ENCODE peak calls at places on chromosomes 6 and 20, in ten cellular contexts. O, E, C, N, M, L, Z, T, V and X are unnamed samples.

GRCh38 chr20:49448917-49449316 is 33.6 kb downstream of the KCNB1 start:
- DNase-seq in O (no peak), E (no peak), C (no peak), N (no peak), M (no peak), L (no peak), Z (no peak), T (no peak), V (no peak), X (no peak)

GRCh38 chr6:17705428-17705777 is 1.3 kb downstream of the NUP153 start:
- DNase-seq in O (peak), E (no peak), C (peak), N (peak), M (no peak), L (no peak), Z (no peak), T (no peak), V (peak), X (no peak)

GRCh38 chr6:51077967-51078518 is 259.4 kb downstream of the TFAP2B start:
- DNase-seq in O (no peak), E (no peak), C (no peak), N (no peak), M (no peak), L (peak), Z (no peak), T (no peak), V (no peak), X (no peak)

GRCh38 chr6:34375833-34376232 is 16.6 kb downstream of the NUDT3 start:
- DNase-seq in O (no peak), E (no peak), C (no peak), N (no peak), M (no peak), L (no peak), Z (no peak), T (no peak), V (no peak), X (no peak)

GRCh38 chr6:36944650-36945049 is 9.9 kb upstream of the PI16 start:
- DNase-seq in O (no peak), E (no peak), C (no peak), N (no peak), M (no peak), L (no peak), Z (no peak), T (no peak), V (no peak), X (no peak)

GRCh38 chr20:46117704-46118467 is at the start of gene CD40:
- DNase-seq in O (no peak), E (peak), C (no peak), N (peak), M (no peak), L (no peak), Z (peak), T (peak), V (peak), X (peak)

GRCh38 chr6:155185544-155185943 is 78.3 kb upstream of the CLDN20 start:
- DNase-seq in O (no peak), E (no peak), C (no peak), N (no peak), M (no peak), L (no peak), Z (no peak), T (no peak), V (peak), X (no peak)

GRCh38 chr6:14499804-14500203 is 382.2 kb downstream of the CD83 start:
- DNase-seq in O (no peak), E (no peak), C (peak), N (no peak), M (no peak), L (no peak), Z (no peak), T (no peak), V (peak), X (no peak)

GRCh38 chr6:135851442-135852271 is at the start of gene PDE7B:
- DNase-seq in O (no peak), E (no peak), C (peak), N (peak), M (peak), L (peak), Z (peak), T (peak), V (peak), X (no peak)

GRCh38 chr20:39152126-39152525 is 190.0 kb downstream of the DHX35 start:
- DNase-seq in O (no peak), E (no peak), C (no peak), N (no peak), M (no peak), L (no peak), Z (no peak), T (no peak), V (no peak), X (no peak)

GRCh38 chr6:106783631-106784566 is 154.5 kb downstream of the QRSL1 start:
- DNase-seq in O (no peak), E (no peak), C (no peak), N (no peak), M (no peak), L (no peak), Z (no peak), T (no peak), V (peak), X (no peak)

GRCh38 chr6:22231616-22232015 is 65.2 kb downstream of the PRL start:
- DNase-seq in O (no peak), E (no peak), C (peak), N (no peak), M (no peak), L (no peak), Z (no peak), T (no peak), V (peak), X (no peak)

GRCh38 chr6:144344651-144345050 is 59.5 kb downstream of the UTRN start:
- DNase-seq in O (no peak), E (no peak), C (no peak), N (peak), M (no peak), L (no peak), Z (no peak), T (no peak), V (no peak), X (no peak)